ENCODE peak calls at places on chromosomes 2 and 18, in four cellular contexts. N, T, E and Z are unnamed samples. For H3K4me1, the result is how much of the 10 kb centered on the place peaks cover.

GRCh38 chr2:178865121-178865520 is 57.9 kb upstream of the TTN start:
- DNase-seq in E (no peak), N (no peak), T (no peak), Z (no peak)

GRCh38 chr2:20868377-20868776 is 45.5 kb upstream of the LDAH start:
- DNase-seq in N (no peak), E (no peak), T (no peak), Z (no peak)

GRCh38 chr2:54568876-54569298 is 112.8 kb downstream of the SPTBN1 start:
- DNase-seq in T (peak), E (no peak), N (no peak), Z (no peak)

GRCh38 chr18:57953883-57954282 is 90.1 kb upstream of the NEDD4L start:
- DNase-seq in E (no peak), T (no peak), N (no peak), Z (no peak)

GRCh38 chr2:21254170-21254965 is 130.6 kb downstream of the TDRD15 start:
- DNase-seq in T (no peak), E (no peak), N (no peak), Z (no peak)

GRCh38 chr2:54839526-54840255 is 116.2 kb downstream of the EML6 start:
- DNase-seq in T (no peak), N (no peak), E (no peak), Z (no peak)

GRCh38 chr2:118122768-118123335 is 34.6 kb downstream of the INSIG2 start:
- DNase-seq in N (no peak), T (no peak), E (no peak), Z (no peak)

GRCh38 chr2:239951825-239952224 is 73.3 kb downstream of the NDUFA10 start:
- DNase-seq in N (no peak), E (no peak), T (no peak), Z (no peak)

GRCh38 chr18:23317975-23318675 is 135.0 kb upstream of the RIOK3 start:
- DNase-seq in T (no peak), N (no peak), E (no peak), Z (no peak)

GRCh38 chr2:218893349-218894167 is 12.9 kb downstream of the WNT10A start:
- DNase-seq in E (no peak), T (no peak), N (no peak), Z (no peak)

GRCh38 chr2:42977236-42978174 is 185.1 kb upstream of the HAAO start:
- DNase-seq in T (no peak), N (no peak), E (no peak), Z (no peak)

GRCh38 chr2:85437488-85438290 is 19.2 kb downstream of the SH2D6 start:
- DNase-seq in E (no peak), N (peak), T (peak), Z (no peak)

GRCh38 chr2:157067562-157067961 is 189.9 kb upstream of the GALNT5 start:
- DNase-seq in T (no peak), N (no peak), E (no peak), Z (no peak)

GRCh38 chr2:108929896-108930425 is 59.1 kb downstream of the EDAR start:
- DNase-seq in E (no peak), N (no peak), T (no peak), Z (no peak)

GRCh38 chr2:189555243-189555642 is 25.3 kb downstream of the SLC40A1 start:
- DNase-seq in T (no peak), E (peak), N (no peak), Z (no peak)

DNA sequence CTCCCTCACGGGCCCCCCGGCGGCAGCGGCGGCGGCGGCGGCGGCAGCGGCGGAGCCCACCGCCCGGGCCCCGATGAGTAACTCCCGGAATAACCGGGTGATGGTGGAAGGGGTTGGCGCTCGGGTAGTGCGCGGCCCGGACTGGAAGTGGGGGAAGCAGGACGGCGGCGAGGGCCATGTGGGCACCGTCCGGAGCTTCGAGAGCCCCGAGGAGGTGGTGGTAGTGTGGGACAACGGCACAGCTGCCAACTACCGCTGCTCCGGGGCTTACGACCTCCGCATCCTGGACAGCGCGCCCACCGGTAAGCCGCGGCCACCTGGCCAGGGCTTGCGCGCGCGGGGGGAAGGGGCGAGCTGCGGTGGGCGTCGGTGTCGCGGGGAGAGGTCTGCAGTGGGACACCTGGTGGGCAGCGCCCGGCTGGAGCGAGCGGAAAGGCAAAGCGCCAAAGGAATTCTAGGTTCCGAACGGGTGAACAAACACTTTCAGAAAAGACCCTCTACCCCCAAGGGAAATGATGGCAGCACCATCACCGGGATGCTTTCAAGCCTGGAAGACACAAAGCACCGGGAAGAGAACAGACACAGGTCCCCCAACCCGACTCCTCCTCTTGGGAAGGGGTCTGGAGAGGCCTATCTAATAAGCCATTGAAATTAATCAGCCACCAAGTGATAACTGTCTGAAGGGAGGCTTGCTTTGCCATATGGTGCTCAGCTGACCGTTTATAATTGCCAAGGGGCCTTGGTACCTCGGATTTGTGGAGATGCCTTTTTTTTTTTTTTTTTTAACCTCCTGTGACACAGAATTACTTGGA is 1.1 kb downstream of the MIB1 start:
- DNase-seq in E (no peak), N (peak), T (no peak), Z (no peak)
- H3K4me1 ChIP-seq in E (under half), N (under half), T (under half), Z (under half)

GRCh38 chr2:48508461-48509124 is 21.4 kb upstream of the STON1 start:
- DNase-seq in T (peak), E (peak), N (peak), Z (no peak)
- H3K4me1 ChIP-seq in T (under half), E (under half), N (under half), Z (under half)

GRCh38 chr18:8766576-8767253 is 61.4 kb downstream of the MTCL1 start:
- DNase-seq in N (no peak), T (peak), E (no peak), Z (no peak)
- H3K4me1 ChIP-seq in N (under half), T (under half), E (under half), Z (under half)

GRCh38 chr2:196239622-196240587 is 68.5 kb upstream of the STK17B start:
- DNase-seq in T (no peak), E (no peak), N (no peak), Z (no peak)

GRCh38 chr2:196242131-196242620 is 70.8 kb upstream of the STK17B start:
- DNase-seq in E (no peak), N (no peak), T (no peak), Z (no peak)

GRCh38 chr2:196234672-196235071 is 63.3 kb upstream of the STK17B start:
- DNase-seq in E (no peak), T (no peak), N (no peak), Z (no peak)

GRCh38 chr2:196241175-196241574 is 69.8 kb upstream of the STK17B start:
- DNase-seq in E (no peak), N (no peak), T (no peak), Z (no peak)

DNA sequence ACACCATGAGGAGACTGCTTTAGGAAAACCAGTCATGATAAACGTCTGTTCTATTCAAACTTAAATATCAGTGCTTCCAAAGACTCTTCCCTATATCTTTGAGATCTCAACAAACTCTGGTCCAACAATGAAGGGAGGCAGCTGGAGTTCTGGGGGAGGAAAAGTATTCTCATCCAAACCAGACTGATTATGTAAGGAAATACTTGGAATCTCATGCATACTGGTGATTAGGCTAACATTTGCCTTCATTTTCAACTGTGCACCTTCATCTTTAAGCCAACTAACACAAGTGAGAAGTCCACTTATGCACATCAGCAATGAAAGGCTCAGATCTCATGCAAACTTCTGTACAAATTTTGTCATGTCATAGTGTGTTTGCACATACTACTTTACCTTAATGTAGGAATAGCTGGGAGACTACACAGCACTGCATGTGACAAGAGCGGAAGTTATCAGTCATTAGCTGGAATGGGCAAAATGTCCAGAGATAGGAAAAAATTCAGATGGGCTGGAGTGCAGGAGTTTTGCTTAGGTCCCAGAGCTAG is 67.5 kb upstream of the STK17B start:
- DNase-seq in N (no peak), E (no peak), T (no peak), Z (no peak)
- H3K4me1 ChIP-seq in N (under half), E (under half), T (under half), Z (under half)

DNA sequence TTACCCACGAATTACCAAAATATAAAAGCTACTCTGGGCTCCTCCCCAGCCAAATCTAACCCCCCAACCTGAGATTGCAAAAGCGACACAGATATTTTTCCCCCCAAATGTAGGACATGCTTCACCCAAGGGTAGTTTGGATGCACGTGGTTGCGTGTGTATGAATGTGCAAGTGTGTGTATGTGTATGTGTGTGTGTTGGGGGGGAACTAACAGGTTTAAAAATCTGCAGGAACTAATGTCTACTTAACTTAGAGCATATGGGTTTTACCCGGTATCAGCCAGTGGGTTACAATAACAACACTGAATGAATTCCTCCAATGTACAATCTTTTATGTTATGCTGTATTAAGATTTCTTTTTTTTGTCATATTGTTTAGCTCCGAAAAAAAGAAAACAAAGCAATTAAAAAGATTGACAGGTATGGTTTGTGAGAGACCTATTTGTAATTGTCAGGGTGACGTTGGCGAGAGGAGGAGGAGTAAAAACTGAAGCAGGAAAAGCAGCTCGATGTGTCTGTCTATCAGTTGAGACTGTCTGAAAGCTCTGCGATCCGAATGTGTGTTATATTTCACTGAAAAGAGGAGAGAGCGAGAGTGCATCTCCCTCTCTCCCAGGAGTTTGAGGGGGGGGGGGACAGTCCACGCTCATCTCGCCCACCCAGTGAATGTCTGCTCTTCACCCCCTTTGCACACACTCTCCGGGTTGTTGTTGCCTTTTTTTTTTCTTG is at the start of gene TSHZ1:
- DNase-seq in T (peak), N (peak), E (peak), Z (peak)
- H3K4me1 ChIP-seq in T (under half), N (under half), E (half or more), Z (under half)